ENCODE peak calls at places on chromosomes 3 and 15, in six cellular contexts. O is K562, X is H1, K is HepG2, D is HCT116, B is GM12878. W is an unnamed sample.

GRCh38 chr3:192372627-192373026 is 354.7 kb downstream of the FGF12 start:
- DNase-seq in O (no peak), X (no peak), K (no peak), D (no peak), B (no peak), W (no peak)

GRCh38 chr3:153289334-153289808 is 127.3 kb downstream of the RAP2B start:
- DNase-seq in O (peak), X (no peak), K (no peak), D (no peak), B (no peak), W (no peak)

GRCh38 chr15:73679964-73680363 is 4.2 kb upstream of the CD276 start:
- DNase-seq in O (no peak), X (no peak), K (no peak), D (no peak), B (no peak), W (no peak)

GRCh38 chr15:98754283-98755022 is 106.1 kb downstream of the IGF1R start:
- DNase-seq in O (no peak), X (peak), K (no peak), D (no peak), B (no peak), W (no peak)

GRCh38 chr3:138062626-138063025 is 52.7 kb downstream of the CLDN18 start:
- DNase-seq in O (no peak), X (no peak), K (no peak), D (no peak), B (no peak), W (no peak)

GRCh38 chr15:27064080-27064479 is 93.1 kb downstream of the GABRG3 start:
- DNase-seq in O (no peak), X (no peak), K (no peak), D (no peak), B (no peak), W (no peak)

GRCh38 chr3:146165370-146165769 is 4.4 kb upstream of the PLOD2 start:
- DNase-seq in O (no peak), X (no peak), K (no peak), D (no peak), B (no peak), W (no peak)

GRCh38 chr15:97929456-97930229 is 30.9 kb upstream of the ARRDC4 start:
- DNase-seq in O (no peak), X (no peak), K (no peak), D (no peak), B (no peak), W (no peak)

GRCh38 chr15:62895139-62895866 is 147.2 kb upstream of the TPM1 start:
- DNase-seq in O (no peak), X (no peak), K (peak), D (no peak), B (no peak), W (no peak)

GRCh38 chr3:170044795-170045244 is 7.0 kb downstream of the GPR160 start:
- DNase-seq in O (no peak), X (no peak), K (no peak), D (no peak), B (peak), W (no peak)
- TF ChIP-seq ATF3 in O (no peak), X (no peak), K (no peak), D (no peak), B (no peak), W (no peak)

DNA sequence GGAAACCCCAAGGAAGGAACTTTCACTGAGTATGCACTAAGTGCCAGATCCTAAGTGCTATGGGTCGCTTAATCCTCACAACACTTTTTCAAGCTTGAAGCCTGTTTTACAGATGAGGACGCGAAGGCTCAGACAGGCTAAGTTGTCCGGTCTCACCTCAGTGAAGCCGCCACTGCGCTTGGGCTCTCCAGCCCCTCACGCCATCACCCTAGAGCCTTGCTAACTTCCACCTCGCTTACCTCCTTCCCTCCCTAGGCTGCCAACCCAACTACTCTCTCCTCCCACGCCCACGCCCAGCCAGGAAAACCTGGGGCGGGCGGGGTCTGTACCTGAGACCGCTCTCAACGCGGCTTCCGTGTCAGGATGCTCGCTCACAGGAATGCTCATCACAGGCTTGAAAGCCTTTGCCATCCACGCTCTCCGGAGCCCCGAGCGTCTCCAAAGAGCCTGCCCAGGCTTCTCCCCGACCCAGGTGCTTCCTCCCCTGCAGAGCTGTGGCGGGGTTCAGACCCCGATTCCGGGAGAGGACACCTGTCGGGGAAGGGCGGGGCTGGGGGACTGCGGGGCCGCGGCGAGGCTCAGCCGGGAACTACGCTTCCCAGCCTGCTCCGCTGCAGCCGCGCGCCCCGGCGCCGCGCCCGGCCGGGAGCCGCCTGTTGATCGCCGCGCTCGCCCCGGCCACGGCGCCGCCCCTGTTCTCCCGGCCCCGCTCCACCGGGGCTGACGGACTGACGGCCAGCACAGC is at the start of gene TMOD2:
- DNase-seq in O (peak), X (peak), K (no peak), D (no peak), B (no peak), W (peak)
- TF ChIP-seq ATF3 in O (no peak), X (no peak), K (no peak), D (no peak), B (no peak), W (no peak)

DNA sequence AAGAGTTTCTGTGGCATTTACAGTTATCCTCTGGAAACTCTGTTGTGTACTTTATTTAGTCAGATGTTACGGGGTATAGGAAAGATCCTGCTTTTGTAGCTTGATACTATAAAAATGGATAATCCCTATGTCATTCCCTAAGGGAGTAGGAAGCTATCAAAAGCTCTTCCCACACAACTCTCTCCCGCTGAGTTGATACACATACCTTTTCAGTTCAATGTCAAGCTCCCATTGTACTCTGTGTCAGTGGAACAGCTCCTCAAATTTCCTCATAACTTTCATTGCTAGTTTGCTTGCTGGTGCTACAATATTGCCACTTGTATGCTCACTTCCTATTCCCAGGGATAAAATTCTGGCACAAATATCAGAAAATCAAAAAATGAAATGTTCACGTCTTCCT is 893.3 kb upstream of the GBE1 start:
- DNase-seq in O (no peak), X (no peak), K (no peak), D (no peak), B (no peak), W (no peak)
- TF ChIP-seq ATF3 in O (no peak), X (no peak), K (no peak), D (no peak), B (no peak), W (no peak)

GRCh38 chr15:80779658-80780415 is 667 bp downstream of the CEMIP start:
- DNase-seq in O (no peak), X (peak), K (peak), D (no peak), B (no peak), W (peak)
- TF ChIP-seq ATF3 in O (no peak), X (no peak), K (no peak), D (no peak), B (no peak), W (no peak)

W was measured in WTC11.